ENCODE peak calls at places on chromosomes 1 and 21, in eight cellular contexts. One of them, this sample, is unnamed.

GRCh38 chr1:116122955-116123757 is 12.0 kb downstream of the MAB21L3 start:
- DNase-seq in MM.1S: no peak
- DNase-seq in PC-3: peak; percentile 92
- DNase-seq in neural progenitor cell: no peak
- DNase-seq in SK-N-SH: peak; percentile 60
- DNase-seq in OCI-LY7: no peak
- DNase-seq in HCT116: no peak
- DNase-seq in hepatocyte: peak; percentile 72
- DNase-seq in this sample: peak; percentile 97

GRCh38 chr1:109950509-109950908 is 34.1 kb upstream of the AHCYL1 start:
- DNase-seq in MM.1S: no peak
- DNase-seq in PC-3: no peak
- DNase-seq in neural progenitor cell: no peak
- DNase-seq in SK-N-SH: no peak
- DNase-seq in OCI-LY7: no peak
- DNase-seq in HCT116: no peak
- DNase-seq in hepatocyte: no peak
- DNase-seq in this sample: no peak

GRCh38 chr1:118247593-118247992 is 62.6 kb upstream of the SPAG17 start:
- DNase-seq in MM.1S: no peak
- DNase-seq in PC-3: peak; percentile 47
- DNase-seq in neural progenitor cell: peak; percentile 60
- DNase-seq in SK-N-SH: peak; percentile 2
- DNase-seq in OCI-LY7: peak; percentile 1
- DNase-seq in HCT116: peak; percentile 0
- DNase-seq in hepatocyte: no peak
- DNase-seq in this sample: peak; percentile 38

GRCh38 chr21:29499734-29500343 is 201.1 kb downstream of the BACH1 start:
- DNase-seq in MM.1S: no peak
- DNase-seq in PC-3: peak; percentile 67
- DNase-seq in neural progenitor cell: peak; percentile 29
- DNase-seq in SK-N-SH: peak; percentile 43
- DNase-seq in OCI-LY7: no peak
- DNase-seq in HCT116: peak; percentile 32
- DNase-seq in hepatocyte: no peak
- DNase-seq in this sample: peak; percentile 55

GRCh38 chr1:54139711-54140110 is 13.1 kb downstream of the CDCP2 start:
- DNase-seq in MM.1S: no peak
- DNase-seq in PC-3: no peak
- DNase-seq in neural progenitor cell: no peak
- DNase-seq in SK-N-SH: no peak
- DNase-seq in OCI-LY7: no peak
- DNase-seq in HCT116: no peak
- DNase-seq in hepatocyte: no peak
- DNase-seq in this sample: no peak

GRCh38 chr1:9270290-9270900 is 22.3 kb upstream of the SPSB1 start:
- DNase-seq in MM.1S: no peak
- DNase-seq in PC-3: peak; percentile 70
- DNase-seq in neural progenitor cell: peak; percentile 39
- DNase-seq in SK-N-SH: no peak
- DNase-seq in OCI-LY7: no peak
- DNase-seq in HCT116: no peak
- DNase-seq in hepatocyte: no peak
- DNase-seq in this sample: peak; percentile 60

GRCh38 chr21:38282921-38283320 is 26.1 kb downstream of the KCNJ15 start:
- DNase-seq in MM.1S: no peak
- DNase-seq in PC-3: no peak
- DNase-seq in neural progenitor cell: no peak
- DNase-seq in SK-N-SH: no peak
- DNase-seq in OCI-LY7: no peak
- DNase-seq in HCT116: no peak
- DNase-seq in hepatocyte: no peak
- DNase-seq in this sample: peak; percentile 70

GRCh38 chr1:110673197-110673701 is 1.5 kb downstream of the KCNA3 start:
- DNase-seq in MM.1S: peak; percentile 23
- DNase-seq in PC-3: no peak
- DNase-seq in neural progenitor cell: no peak
- DNase-seq in SK-N-SH: peak; percentile 50
- DNase-seq in OCI-LY7: peak; percentile 72
- DNase-seq in HCT116: no peak
- DNase-seq in hepatocyte: no peak
- DNase-seq in this sample: no peak

GRCh38 chr1:206967096-206967851 is 3.0 kb downstream of the FCAMR start:
- DNase-seq in MM.1S: no peak
- DNase-seq in PC-3: peak; percentile 59
- DNase-seq in neural progenitor cell: no peak
- DNase-seq in SK-N-SH: no peak
- DNase-seq in OCI-LY7: no peak
- DNase-seq in HCT116: no peak
- DNase-seq in hepatocyte: no peak
- DNase-seq in this sample: peak; percentile 30

GRCh38 chr1:115781343-115781742 is 12.8 kb upstream of the CASQ2 start:
- DNase-seq in MM.1S: no peak
- DNase-seq in PC-3: peak; percentile 26
- DNase-seq in neural progenitor cell: no peak
- DNase-seq in SK-N-SH: no peak
- DNase-seq in OCI-LY7: no peak
- DNase-seq in HCT116: no peak
- DNase-seq in hepatocyte: no peak
- DNase-seq in this sample: peak; percentile 86

GRCh38 chr1:94707321-94708298 is 112.5 kb upstream of the SLC44A3 start:
- DNase-seq in MM.1S: no peak
- DNase-seq in PC-3: peak; percentile 33
- DNase-seq in neural progenitor cell: no peak
- DNase-seq in SK-N-SH: no peak
- DNase-seq in OCI-LY7: no peak
- DNase-seq in HCT116: no peak
- DNase-seq in hepatocyte: no peak
- DNase-seq in this sample: peak; percentile 49

GRCh38 chr21:37914211-37914900 is 1.9 kb downstream of the KCNJ6 start:
- DNase-seq in MM.1S: peak; percentile 65
- DNase-seq in PC-3: peak; percentile 14
- DNase-seq in neural progenitor cell: peak; percentile 85
- DNase-seq in SK-N-SH: peak; percentile 11
- DNase-seq in OCI-LY7: no peak
- DNase-seq in HCT116: no peak
- DNase-seq in hepatocyte: peak; percentile 74
- DNase-seq in this sample: peak; percentile 43

GRCh38 chr1:6426321-6426971 is 1.9 kb downstream of the ESPN start:
- DNase-seq in MM.1S: no peak
- DNase-seq in PC-3: no peak
- DNase-seq in neural progenitor cell: peak; percentile 1
- DNase-seq in SK-N-SH: no peak
- DNase-seq in OCI-LY7: no peak
- DNase-seq in HCT116: no peak
- DNase-seq in hepatocyte: no peak
- DNase-seq in this sample: no peak

GRCh38 chr1:41330588-41331545 is 30.4 kb upstream of the FOXO6 start:
- DNase-seq in MM.1S: no peak
- DNase-seq in PC-3: no peak
- DNase-seq in neural progenitor cell: peak; percentile 72
- DNase-seq in SK-N-SH: no peak
- DNase-seq in OCI-LY7: no peak
- DNase-seq in HCT116: peak; percentile 43
- DNase-seq in hepatocyte: no peak
- DNase-seq in this sample: no peak

GRCh38 chr1:105100102-105100501 is 1350.4 kb downstream of the AMY1C start:
- DNase-seq in MM.1S: no peak
- DNase-seq in PC-3: no peak
- DNase-seq in neural progenitor cell: no peak
- DNase-seq in SK-N-SH: no peak
- DNase-seq in OCI-LY7: no peak
- DNase-seq in HCT116: no peak
- DNase-seq in hepatocyte: no peak
- DNase-seq in this sample: no peak

GRCh38 chr1:12447849-12448312 is 170.1 kb downstream of the DHRS3 start:
- DNase-seq in MM.1S: no peak
- DNase-seq in PC-3: no peak
- DNase-seq in neural progenitor cell: no peak
- DNase-seq in SK-N-SH: no peak
- DNase-seq in OCI-LY7: no peak
- DNase-seq in HCT116: no peak
- DNase-seq in hepatocyte: no peak
- DNase-seq in this sample: peak; percentile 71

DNA sequence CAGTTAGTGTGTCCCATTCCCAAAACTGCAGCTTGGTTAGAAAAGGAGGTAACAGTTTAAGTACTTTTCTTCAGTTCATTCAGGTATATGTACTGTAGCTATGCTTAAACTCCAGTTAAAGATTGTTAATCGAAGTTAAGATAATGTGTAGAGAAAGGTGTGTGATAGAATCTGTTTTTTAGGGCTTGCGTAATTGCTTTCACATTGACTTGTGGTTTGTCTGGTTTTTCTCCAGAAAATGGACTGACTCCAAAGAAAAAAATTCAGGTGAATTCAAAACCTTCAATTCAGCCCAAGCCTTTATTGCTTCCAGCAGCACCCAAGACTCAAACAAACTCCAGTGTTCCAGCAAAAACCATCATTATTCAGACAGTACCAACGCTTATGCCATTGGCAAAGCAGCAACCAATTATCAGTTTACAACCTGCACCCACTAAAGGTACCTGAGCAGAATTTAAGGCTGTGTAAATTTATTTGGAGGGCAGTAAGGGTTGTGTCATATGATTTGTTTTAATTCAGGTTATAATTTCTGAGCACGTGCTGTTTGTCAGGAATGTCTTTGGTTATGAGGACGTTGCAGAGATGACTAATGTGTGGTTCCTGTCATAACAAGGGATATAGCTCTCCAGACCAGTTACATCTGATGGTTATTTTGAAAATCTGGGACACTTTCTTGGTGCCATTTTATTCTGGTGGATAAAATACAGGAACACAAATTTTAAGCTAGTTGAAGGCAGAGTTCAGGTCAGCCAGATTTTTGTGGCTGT is 26.0 kb downstream of the ATF6 start:
- DNase-seq in MM.1S: no peak
- DNase-seq in PC-3: peak; percentile 9
- DNase-seq in neural progenitor cell: no peak
- DNase-seq in SK-N-SH: no peak
- DNase-seq in OCI-LY7: no peak
- DNase-seq in HCT116: no peak
- DNase-seq in hepatocyte: no peak
- DNase-seq in this sample: peak; percentile 47
- TF ChIP-seq EZH2phosphoT487 in MM.1S: no peak
- TF ChIP-seq EZH2phosphoT487 in PC-3: no peak
- TF ChIP-seq EZH2phosphoT487 in neural progenitor cell: no peak
- TF ChIP-seq EZH2phosphoT487 in SK-N-SH: no peak
- TF ChIP-seq EZH2phosphoT487 in OCI-LY7: no peak
- TF ChIP-seq EZH2phosphoT487 in HCT116: no peak
- TF ChIP-seq EZH2phosphoT487 in hepatocyte: no peak
- TF ChIP-seq EZH2phosphoT487 in this sample: no peak

DNA sequence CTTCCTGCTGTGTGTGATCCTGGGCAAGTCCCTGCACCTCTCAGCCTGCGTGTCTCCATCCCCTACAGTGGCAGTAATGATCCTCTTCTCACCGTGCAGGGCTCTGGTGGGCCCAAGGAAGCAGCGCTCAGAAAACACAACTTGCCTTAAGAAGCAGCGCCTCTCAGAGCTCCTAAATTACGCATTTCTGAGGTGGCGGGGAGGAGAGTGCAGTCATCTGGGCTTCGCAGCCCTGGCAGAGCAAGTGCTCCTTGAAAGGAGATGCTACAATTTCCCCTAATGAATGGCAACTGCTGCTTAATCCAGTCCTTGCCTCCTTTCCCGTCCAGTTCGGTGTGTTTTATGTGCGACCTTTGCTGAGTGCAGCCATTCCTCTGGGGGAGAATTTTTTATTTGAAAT is 287.2 kb downstream of the PTPRU start:
- DNase-seq in MM.1S: no peak
- DNase-seq in PC-3: no peak
- DNase-seq in neural progenitor cell: no peak
- DNase-seq in SK-N-SH: no peak
- DNase-seq in OCI-LY7: no peak
- DNase-seq in HCT116: no peak
- DNase-seq in hepatocyte: no peak
- DNase-seq in this sample: no peak
- H2AFZ ChIP-seq in MM.1S: no peak overlapping the region
- H2AFZ ChIP-seq in PC-3: no peak overlapping the region
- H2AFZ ChIP-seq in neural progenitor cell: peak overlapping the region; percentile 9
- H2AFZ ChIP-seq in SK-N-SH: no peak overlapping the region
- H2AFZ ChIP-seq in OCI-LY7: no peak overlapping the region
- H2AFZ ChIP-seq in HCT116: no peak overlapping the region
- H2AFZ ChIP-seq in hepatocyte: no peak overlapping the region
- H2AFZ ChIP-seq in this sample: no peak overlapping the region

DNA sequence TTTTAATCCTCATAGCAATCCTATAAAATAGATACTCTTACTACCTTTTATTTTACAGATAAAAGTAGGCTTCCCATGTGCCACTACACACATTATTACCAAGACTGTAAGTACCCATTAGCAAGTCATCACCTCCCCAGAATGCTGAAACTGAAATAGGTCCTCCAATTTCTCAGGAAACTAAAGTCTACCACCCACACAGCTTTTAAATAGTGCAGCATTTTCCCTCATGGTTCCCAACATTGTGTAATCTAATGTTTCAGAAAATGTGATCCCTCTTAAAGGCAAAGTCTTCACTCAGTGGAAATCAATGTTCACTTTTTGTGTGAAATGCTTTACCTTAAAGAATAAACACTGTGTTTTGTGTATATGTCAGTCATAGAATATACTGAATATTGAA is 356.5 kb downstream of the GPATCH2 start:
- DNase-seq in MM.1S: no peak
- DNase-seq in PC-3: no peak
- DNase-seq in neural progenitor cell: no peak
- DNase-seq in SK-N-SH: no peak
- DNase-seq in OCI-LY7: no peak
- DNase-seq in HCT116: no peak
- DNase-seq in hepatocyte: no peak
- DNase-seq in this sample: peak; percentile 55
- H3K9me3 ChIP-seq in MM.1S: no peaks in the 10 kb centered on the region
- H3K9me3 ChIP-seq in PC-3: no peaks in the 10 kb centered on the region
- H3K9me3 ChIP-seq in neural progenitor cell: no peaks in the 10 kb centered on the region
- H3K9me3 ChIP-seq in SK-N-SH: no peaks in the 10 kb centered on the region
- H3K9me3 ChIP-seq in OCI-LY7: no peaks in the 10 kb centered on the region
- H3K9me3 ChIP-seq in HCT116: no peaks in the 10 kb centered on the region
- H3K9me3 ChIP-seq in hepatocyte: no peaks in the 10 kb centered on the region
- H3K9me3 ChIP-seq in this sample: no peaks in the 10 kb centered on the region

DNA sequence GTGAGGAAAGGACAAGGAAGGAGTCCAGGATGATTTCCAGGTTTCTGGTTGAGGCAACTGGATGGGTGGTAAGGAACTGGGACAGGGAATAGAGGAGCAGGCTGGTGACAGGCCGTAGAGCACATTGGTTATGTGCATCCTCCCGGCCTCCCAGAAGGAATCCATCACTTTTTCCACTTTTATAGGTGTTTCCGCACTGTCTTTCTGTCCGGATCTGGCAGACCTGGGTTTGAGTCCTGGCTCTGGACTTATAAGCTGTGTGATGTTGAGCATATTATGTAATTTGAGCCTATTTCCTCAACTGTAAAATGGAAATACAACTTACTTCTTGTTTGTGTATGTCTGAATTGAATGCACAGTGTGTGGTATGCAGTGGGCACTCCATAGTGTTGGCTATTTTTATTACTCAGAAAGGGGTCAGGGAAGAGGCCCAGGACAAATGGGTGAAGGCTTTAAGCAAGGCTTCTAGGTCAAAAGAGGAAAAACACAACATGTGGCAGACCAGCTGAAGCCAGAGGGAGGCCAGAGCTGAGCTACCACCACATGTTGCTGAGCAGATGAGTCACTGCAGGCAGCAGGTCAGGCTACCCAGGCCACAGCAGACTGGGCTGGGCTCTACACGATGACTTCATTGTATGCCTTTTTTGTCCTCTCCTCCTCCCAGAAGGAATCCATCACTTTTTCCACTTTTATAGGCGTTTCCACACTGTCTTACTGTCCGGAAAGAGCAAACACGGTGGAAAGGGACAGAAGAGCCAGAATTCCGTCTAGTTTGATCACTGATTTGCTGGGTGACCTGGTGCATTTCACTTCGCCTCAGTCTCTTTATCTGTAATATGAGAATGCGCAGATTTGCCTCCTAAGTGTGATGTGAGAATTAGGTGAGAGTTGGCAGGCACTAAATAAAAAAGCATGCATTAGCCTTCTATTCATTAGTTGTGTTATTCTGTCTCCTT is 791 bp upstream of the MAST2 start:
- DNase-seq in MM.1S: peak; percentile 65
- DNase-seq in PC-3: peak; percentile 88
- DNase-seq in neural progenitor cell: peak; percentile 38
- DNase-seq in SK-N-SH: peak; percentile 81
- DNase-seq in OCI-LY7: peak; percentile 42
- DNase-seq in HCT116: peak; percentile 57
- DNase-seq in hepatocyte: peak; percentile 92
- DNase-seq in this sample: peak; percentile 99
- TF ChIP-seq EZH2phosphoT487 in MM.1S: no peak
- TF ChIP-seq EZH2phosphoT487 in PC-3: no peak
- TF ChIP-seq EZH2phosphoT487 in neural progenitor cell: no peak
- TF ChIP-seq EZH2phosphoT487 in SK-N-SH: no peak
- TF ChIP-seq EZH2phosphoT487 in OCI-LY7: no peak
- TF ChIP-seq EZH2phosphoT487 in HCT116: no peak
- TF ChIP-seq EZH2phosphoT487 in hepatocyte: no peak
- TF ChIP-seq EZH2phosphoT487 in this sample: no peak

This sample was measured in GM23248.